ENCODE peak calls at places on chromosomes 12 and 14, in five cellular contexts. I is HepG2, M is GM12878, A is K562, E is H1. Q is an unnamed sample.

GRCh38 chr14:51908086-51908485 is 47.7 kb downstream of the GNG2 start:
- DNase-seq in I (no peak), M (no peak), A (no peak), E (no peak), Q (no peak)

GRCh38 chr12:115208098-115208497 is 524.1 kb upstream of the TBX3 start:
- DNase-seq in I (no peak), M (no peak), A (no peak), E (no peak), Q (no peak)

GRCh38 chr12:32062841-32063240 is 43.8 kb upstream of the BICD1 start:
- DNase-seq in I (no peak), M (no peak), A (no peak), E (no peak), Q (no peak)

GRCh38 chr12:21877583-21877982 is 63.6 kb downstream of the ABCC9 start:
- DNase-seq in I (no peak), M (no peak), A (no peak), E (no peak), Q (no peak)

GRCh38 chr12:27179399-27180214 is 64.5 kb upstream of the STK38L start:
- DNase-seq in I (peak), M (peak), A (no peak), E (no peak), Q (peak)

GRCh38 chr14:91473046-91473445 is 37.1 kb downstream of the PPP4R3A start:
- DNase-seq in I (no peak), M (no peak), A (no peak), E (no peak), Q (peak)

GRCh38 chr12:15163001-15163400 is 58.2 kb downstream of the RERG start:
- DNase-seq in I (no peak), M (no peak), A (no peak), E (no peak), Q (no peak)

GRCh38 chr12:69464433-69464832 is 5.8 kb upstream of the FRS2 start:
- DNase-seq in I (no peak), M (no peak), A (no peak), E (no peak), Q (no peak)

GRCh38 chr14:75049136-75049535 is 2.1 kb downstream of the MLH3 start:
- DNase-seq in I (no peak), M (no peak), A (no peak), E (no peak), Q (no peak)

GRCh38 chr12:77130193-77130592 is 64.8 kb upstream of the E2F7 start:
- DNase-seq in I (no peak), M (no peak), A (no peak), E (no peak), Q (no peak)

GRCh38 chr14:74973003-74973614 is 17.7 kb upstream of the PGF start:
- DNase-seq in I (no peak), M (no peak), A (no peak), E (no peak), Q (peak)

GRCh38 chr14:96106891-96107290 is 67.7 kb downstream of the C14orf132 start:
- DNase-seq in I (no peak), M (no peak), A (no peak), E (no peak), Q (no peak)

GRCh38 chr12:47576256-47576655 is 129.6 kb downstream of the RPAP3 start:
- DNase-seq in I (no peak), M (no peak), A (peak), E (no peak), Q (no peak)

GRCh38 chr14:99326041-99326710 is 54.2 kb upstream of the BCL11B start:
- DNase-seq in I (no peak), M (no peak), A (no peak), E (no peak), Q (no peak)

GRCh38 chr12:93164103-93164880 is 213.4 kb upstream of the NUDT4 start:
- DNase-seq in I (peak), M (no peak), A (no peak), E (no peak), Q (no peak)
- TF ChIP-seq POLR2AphosphoS5 in I (no peak), M (no peak), A (no peak), E (no peak), Q (no peak)

DNA sequence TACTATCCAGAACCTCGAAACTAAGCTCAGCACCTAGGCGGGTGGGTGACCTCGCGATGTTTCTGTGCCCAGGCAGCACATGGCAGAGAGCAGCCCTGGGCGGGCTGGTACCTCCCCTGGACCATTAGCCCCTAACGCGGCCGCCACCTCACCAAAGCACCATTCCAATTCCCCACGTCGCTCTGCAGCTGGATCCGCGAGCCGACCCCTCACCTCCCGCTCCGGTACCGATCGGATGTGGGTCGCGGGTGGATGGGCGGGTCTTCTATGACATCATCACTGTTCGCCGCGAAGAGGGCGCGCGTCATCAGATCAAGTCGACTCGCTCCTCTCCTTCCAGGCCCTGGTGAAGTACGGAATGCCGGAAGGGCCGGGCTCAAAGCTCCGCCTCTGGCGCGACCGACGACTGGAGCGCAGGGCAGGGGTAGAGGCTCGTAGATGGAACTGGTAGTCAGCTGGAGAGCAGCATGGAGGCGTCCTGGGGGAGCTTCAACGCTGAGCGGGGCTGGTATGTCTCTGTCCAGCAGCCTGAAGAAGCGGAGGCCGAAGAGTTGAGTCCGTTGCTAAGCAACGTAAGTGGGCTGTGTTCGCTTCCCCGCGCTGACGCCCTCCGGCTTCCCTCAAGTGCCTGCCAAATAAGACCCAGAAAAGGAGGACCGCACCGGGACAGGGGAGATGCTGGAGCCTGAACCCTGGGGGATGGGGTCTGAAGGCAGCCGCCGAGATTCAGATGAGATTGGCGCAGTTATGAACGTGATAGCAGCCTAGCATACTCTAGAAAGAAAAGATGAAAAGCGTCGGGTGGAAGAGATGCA is at the start of the genes SLC38A6 and TRMT5:
- DNase-seq in I (peak), M (peak), A (peak), E (peak), Q (peak)
- TF ChIP-seq POLR2A in I (peak), M (peak), A (peak), E (peak), Q (peak)

GRCh38 chr12:131921866-131922769 is 7.0 kb upstream of the PUS1 start:
- DNase-seq in I (no peak), M (no peak), A (no peak), E (no peak), Q (no peak)
- H3K9ac ChIP-seq in I (no peak), M (no peak), A (no peak), E (no peak), Q (no peak)

GRCh38 chr12:52903285-52903854 is 1.5 kb downstream of the KRT8 start:
- DNase-seq in I (peak), M (no peak), A (peak), E (peak), Q (peak)
- TF ChIP-seq POLR2AphosphoS5 in I (no peak), M (no peak), A (no peak), E (no peak), Q (no peak)

DNA sequence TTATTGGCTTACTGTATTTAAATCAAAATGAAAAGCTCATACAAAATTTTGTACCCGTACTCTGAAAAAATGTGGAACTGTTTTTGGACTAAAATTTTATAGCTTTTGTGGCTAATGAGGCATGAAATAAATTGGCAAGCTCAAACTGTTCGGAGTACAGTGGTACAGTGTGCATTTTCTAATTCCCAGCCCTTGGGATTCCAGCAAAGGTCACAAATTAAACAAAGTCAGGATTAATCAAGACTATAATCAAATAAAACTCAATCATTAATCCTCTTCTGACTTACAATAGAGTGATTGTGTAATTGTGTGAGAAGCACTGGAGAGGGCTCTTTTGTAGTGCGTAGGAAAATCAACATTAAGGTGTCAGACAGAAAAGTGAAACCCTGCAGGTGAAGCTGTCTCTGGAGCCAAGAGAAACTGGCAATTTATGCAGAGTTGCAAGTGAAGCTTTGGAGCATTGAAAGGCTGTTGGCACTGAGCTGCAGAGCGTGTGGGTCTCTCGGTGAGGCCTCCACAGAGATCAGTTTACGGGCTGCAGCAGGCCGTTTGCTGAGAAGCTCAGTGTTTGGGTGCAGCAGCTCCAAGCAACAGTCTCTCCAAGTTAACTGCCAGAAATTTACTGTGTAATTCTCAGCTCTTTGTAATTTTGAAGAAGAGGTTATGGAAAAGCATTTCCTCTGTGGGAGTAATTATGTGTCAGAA is 275.9 kb downstream of the FBXL14 start:
- DNase-seq in I (no peak), M (no peak), A (no peak), E (no peak), Q (no peak)
- TF ChIP-seq POLR2A in I (no peak), M (no peak), A (no peak), E (no peak), Q (no peak)

GRCh38 chr12:57737467-57738141 is 938 bp downstream of the AGAP2 start:
- DNase-seq in I (no peak), M (no peak), A (no peak), E (no peak), Q (no peak)
- H3K9ac ChIP-seq in I (no peak), M (no peak), A (peak), E (no peak), Q (no peak)

GRCh38 chr14:104546021-104546491 is 33.5 kb upstream of the C14orf180 start:
- DNase-seq in I (no peak), M (no peak), A (no peak), E (no peak), Q (no peak)
- TF ChIP-seq POLR2AphosphoS5 in I (no peak), M (no peak), A (no peak), E (no peak), Q (no peak)

GRCh38 chr12:108516511-108517275 is 1.6 kb downstream of the FICD start:
- DNase-seq in I (no peak), M (no peak), A (no peak), E (no peak), Q (peak)

GRCh38 chr12:108517288-108518100 is 2.4 kb downstream of the FICD start:
- DNase-seq in I (no peak), M (no peak), A (no peak), E (no peak), Q (no peak)

GRCh38 chr12:108514468-108514972 is 557 bp upstream of the FICD start:
- DNase-seq in I (no peak), M (no peak), A (no peak), E (no peak), Q (no peak)

GRCh38 chr12:108515916-108516315 is 839 bp downstream of the FICD start:
- DNase-seq in I (peak), M (no peak), A (no peak), E (no peak), Q (peak)

GRCh38 chr12:108514973-108515814 is at the start of gene FICD:
- DNase-seq in I (peak), M (peak), A (peak), E (peak), Q (peak)
- TF ChIP-seq POLR2A in I (peak), M (peak), A (peak), E (peak), Q (peak)

GRCh38 chr12:720231-720941 is 32.0 kb upstream of the WNK1 start:
- DNase-seq in I (no peak), M (no peak), A (no peak), E (no peak), Q (no peak)

GRCh38 chr12:718756-719138 is 33.6 kb upstream of the WNK1 start:
- DNase-seq in I (no peak), M (no peak), A (no peak), E (no peak), Q (no peak)

GRCh38 chr12:713281-713875 is 39.0 kb upstream of the WNK1 start:
- DNase-seq in I (no peak), M (no peak), A (no peak), E (no peak), Q (no peak)

GRCh38 chr12:712172-712863 is 40.1 kb upstream of the WNK1 start:
- DNase-seq in I (no peak), M (no peak), A (no peak), E (no peak), Q (no peak)

GRCh38 chr12:716506-716905 is 35.9 kb upstream of the WNK1 start:
- DNase-seq in I (no peak), M (no peak), A (peak), E (no peak), Q (peak)
- H3K9ac ChIP-seq in I (no peak), M (no peak), A (no peak), E (no peak), Q (no peak)

GRCh38 chr12:84910549-84911241 is 1.9 kb downstream of the SLC6A15 start:
- DNase-seq in I (no peak), M (no peak), A (no peak), E (no peak), Q (no peak)
- TF ChIP-seq POLR2AphosphoS5 in I (no peak), M (no peak), A (no peak), E (no peak), Q (no peak)